ENCODE peak calls at places on chromosomes 5 and 9, in five cellular contexts. P is IMR-90, A is uterus, F is HCT116, K is A549. T is an unnamed sample.

GRCh38 chr9:79302002-79302401 is 269.8 kb upstream of the TLE4 start:
- DNase-seq in P (no peak), A (no peak), F (no peak), K (no peak), T (no peak)

GRCh38 chr5:61301820-61302563 is 30.1 kb upstream of the ZSWIM6 start:
- DNase-seq in P (peak; percentile 100), A (no peak), F (peak; percentile 82), K (peak; percentile 96), T (no peak)

GRCh38 chr9:92650296-92650695 is 19.6 kb downstream of the IPPK start:
- DNase-seq in P (no peak), A (peak; percentile 11), F (no peak), K (no peak), T (no peak)

GRCh38 chr9:113370806-113371325 is 5.9 kb downstream of the HDHD3 start:
- DNase-seq in P (no peak), A (no peak), F (no peak), K (no peak), T (no peak)

GRCh38 chr5:140113699-140114263 is at the start of gene PURA:
- DNase-seq in P (peak; percentile 92), A (peak; percentile 95), F (peak; percentile 75), K (peak; percentile 94), T (peak; percentile 70)

GRCh38 chr9:136099547-136099946 is 4.5 kb upstream of the NACC2 start:
- DNase-seq in P (no peak), A (no peak), F (no peak), K (no peak), T (no peak)

GRCh38 chr9:38024036-38024681 is 44.9 kb downstream of the SHB start:
- DNase-seq in P (peak; percentile 94), A (peak; percentile 81), F (no peak), K (peak; percentile 42), T (no peak)

GRCh38 chr5:168140256-168140655 is 151.2 kb upstream of the WWC1 start:
- DNase-seq in P (no peak), A (no peak), F (no peak), K (no peak), T (no peak)

GRCh38 chr9:20962487-20962886 is 69.0 kb downstream of the HACD4 start:
- DNase-seq in P (peak; percentile 36), A (no peak), F (no peak), K (no peak), T (no peak)

GRCh38 chr5:171269717-171270116 is 39.3 kb upstream of the TLX3 start:
- DNase-seq in P (peak; percentile 72), A (no peak), F (peak; percentile 6), K (no peak), T (no peak)

GRCh38 chr9:18888241-18888794 is 144.7 kb downstream of the SAXO1 start:
- DNase-seq in P (peak; percentile 21), A (peak; percentile 51), F (no peak), K (no peak), T (no peak)

GRCh38 chr9:79731483-79731882 is 159.7 kb downstream of the TLE4 start:
- DNase-seq in P (no peak), A (no peak), F (no peak), K (no peak), T (no peak)

GRCh38 chr9:107504585-107505455 is 15.3 kb upstream of the KLF4 start:
- DNase-seq in P (peak; percentile 93), A (no peak), F (no peak), K (peak; percentile 95), T (no peak)

GRCh38 chr5:112379541-112380325 is 39.3 kb downstream of the EPB41L4A start:
- DNase-seq in P (no peak), A (no peak), F (no peak), K (no peak), T (no peak)

GRCh38 chr5:151233576-151234202 is 9.8 kb upstream of the CCDC69 start:
- DNase-seq in P (no peak), A (no peak), F (no peak), K (no peak), T (no peak)

GRCh38 chr5:169873642-169874041 is 106.7 kb downstream of the INSYN2B start:
- DNase-seq in P (peak; percentile 67), A (peak; percentile 18), F (no peak), K (no peak), T (no peak)

GRCh38 chr5:103245773-103246172 is 12.8 kb upstream of the MACIR start:
- DNase-seq in P (no peak), A (no peak), F (no peak), K (no peak), T (no peak)

GRCh38 chr9:108467653-108468324 is 388.0 kb downstream of the ACTL7B start:
- DNase-seq in P (peak; percentile 47), A (no peak), F (no peak), K (peak; percentile 39), T (no peak)

GRCh38 chr5:58988938-58989337 is 406.1 kb downstream of the RAB3C start:
- DNase-seq in P (no peak), A (no peak), F (no peak), K (no peak), T (no peak)

GRCh38 chr9:32782476-32783167 is 718 bp upstream of the TMEM215 start:
- DNase-seq in P (no peak), A (no peak), F (no peak), K (no peak), T (no peak)

GRCh38 chr9:14159440-14160222 is 154.3 kb downstream of the NFIB start:
- DNase-seq in P (peak; percentile 30), A (no peak), F (no peak), K (no peak), T (no peak)

GRCh38 chr9:20319641-20320337 is 302.5 kb downstream of the MLLT3 start:
- DNase-seq in P (peak; percentile 88), A (no peak), F (peak; percentile 8), K (peak; percentile 31), T (no peak)

GRCh38 chr9:108468364-108468763 is 387.4 kb downstream of the ACTL7B start:
- DNase-seq in P (peak; percentile 23), A (no peak), F (peak; percentile 54), K (peak; percentile 44), T (no peak)

DNA sequence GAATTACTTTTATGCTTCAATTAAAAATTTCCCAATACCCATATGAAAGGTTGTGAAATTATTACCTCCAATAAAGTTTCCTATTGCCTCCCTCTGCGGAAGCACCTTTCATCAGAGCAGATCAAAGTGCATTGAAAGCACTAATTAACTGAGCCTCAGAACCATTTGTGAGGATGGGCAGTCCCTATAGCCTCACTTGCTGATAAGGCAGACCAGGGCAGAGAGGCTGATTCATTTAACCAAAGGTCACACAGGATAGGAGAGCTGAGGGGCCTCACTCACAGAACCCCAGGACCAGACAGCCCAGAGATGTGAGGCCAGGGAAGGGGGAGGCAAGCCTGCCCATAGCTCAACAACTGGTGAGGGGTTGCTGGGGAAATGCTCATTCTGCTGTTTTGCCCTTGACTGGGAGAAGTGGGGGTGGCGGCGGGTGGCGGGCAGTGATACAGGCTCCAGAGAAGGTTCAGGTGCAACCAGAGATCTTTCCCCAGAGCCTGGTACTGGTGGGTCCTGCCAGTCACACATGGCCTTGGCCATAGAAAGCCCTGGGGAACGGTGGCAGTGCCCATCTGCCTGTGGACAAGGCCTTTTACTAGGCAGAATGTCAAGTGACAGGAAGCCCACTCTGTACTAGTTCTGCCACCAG is 57.9 kb downstream of the MACROH2A1 start:
- DNase-seq in P (no peak), A (no peak), F (no peak), K (no peak), T (no peak)
- TF ChIP-seq POLR2A in P (no peak), A (no peak), F (no peak), K (no peak), T (no peak)

DNA sequence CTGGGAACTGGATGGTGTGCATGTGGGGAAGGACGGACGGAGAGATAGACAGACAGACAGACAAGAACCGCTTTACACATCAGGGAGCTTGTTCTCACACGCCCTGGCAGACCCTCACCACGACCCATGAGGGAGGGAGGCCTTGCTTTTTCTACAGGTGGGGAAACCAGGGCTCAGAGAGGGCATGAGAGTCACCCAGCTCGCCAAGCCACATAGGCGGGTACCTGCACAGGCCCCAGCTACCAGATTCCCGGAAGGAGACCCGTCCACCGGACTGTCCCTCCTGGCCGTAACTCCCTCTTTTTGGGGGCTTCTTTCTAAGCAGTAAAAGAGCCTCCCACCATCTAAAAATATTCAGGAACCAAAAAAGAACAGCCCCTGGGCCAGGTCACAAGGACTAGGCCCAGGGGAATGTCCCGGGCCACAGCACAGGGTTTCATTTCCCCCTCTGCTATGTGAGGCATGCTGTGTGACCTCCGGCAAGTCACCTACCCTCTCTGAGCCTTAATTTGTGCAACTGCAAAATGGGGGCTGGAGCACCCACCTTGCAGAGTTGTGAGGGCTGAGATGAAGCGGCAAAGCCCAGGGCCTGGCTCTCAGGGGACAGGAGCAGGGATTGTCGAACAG is 84.4 kb upstream of the SARDH start:
- DNase-seq in P (no peak), A (no peak), F (no peak), K (no peak), T (no peak)
- TF ChIP-seq POLR2A in P (no peak), A (no peak), F (no peak), K (no peak), T (no peak)

DNA sequence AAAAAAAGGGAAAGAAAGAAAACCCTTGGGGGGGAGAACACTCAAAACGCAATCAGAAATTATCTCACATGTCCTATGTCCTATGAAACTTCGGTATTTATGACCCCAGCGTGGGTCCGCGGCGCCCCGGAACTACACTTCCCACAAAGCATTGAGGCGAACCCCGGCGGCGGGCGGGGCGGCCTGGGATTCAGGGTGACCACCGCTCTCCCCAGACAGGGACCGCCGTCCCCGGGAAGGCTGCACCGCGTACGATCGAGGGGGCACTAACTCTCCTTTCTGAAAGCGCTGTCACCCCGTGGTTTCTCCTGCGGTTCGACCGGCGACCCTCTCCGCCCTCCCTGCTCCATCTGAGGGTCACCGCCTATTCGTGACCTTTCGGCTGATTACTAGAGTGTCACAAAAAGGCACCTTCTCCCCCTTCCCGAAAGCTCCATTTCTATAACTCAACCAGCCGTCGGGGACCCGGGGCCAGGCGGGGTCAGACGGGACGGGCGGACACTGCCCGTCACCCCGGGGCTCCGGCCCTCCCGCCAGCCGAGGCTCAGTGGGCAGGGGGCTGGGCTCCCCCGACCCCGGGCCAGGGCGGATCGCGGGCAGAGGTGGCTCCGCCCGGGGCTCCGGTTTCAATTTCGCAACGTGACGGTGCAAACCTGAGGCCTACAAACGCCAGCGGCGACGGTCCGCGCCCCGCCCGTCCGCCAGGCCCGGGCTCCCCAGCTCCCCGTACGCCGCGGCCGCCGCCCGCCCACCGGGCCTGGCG is 1.3 kb downstream of the ECPAS start:
- DNase-seq in P (peak; percentile 55), A (peak; percentile 67), F (no peak), K (peak; percentile 73), T (peak; percentile 31)
- TF ChIP-seq POLR2A in P (peak; percentile 13), A (peak; percentile 75), F (peak; percentile 21), K (no peak), T (peak; percentile 65)

DNA sequence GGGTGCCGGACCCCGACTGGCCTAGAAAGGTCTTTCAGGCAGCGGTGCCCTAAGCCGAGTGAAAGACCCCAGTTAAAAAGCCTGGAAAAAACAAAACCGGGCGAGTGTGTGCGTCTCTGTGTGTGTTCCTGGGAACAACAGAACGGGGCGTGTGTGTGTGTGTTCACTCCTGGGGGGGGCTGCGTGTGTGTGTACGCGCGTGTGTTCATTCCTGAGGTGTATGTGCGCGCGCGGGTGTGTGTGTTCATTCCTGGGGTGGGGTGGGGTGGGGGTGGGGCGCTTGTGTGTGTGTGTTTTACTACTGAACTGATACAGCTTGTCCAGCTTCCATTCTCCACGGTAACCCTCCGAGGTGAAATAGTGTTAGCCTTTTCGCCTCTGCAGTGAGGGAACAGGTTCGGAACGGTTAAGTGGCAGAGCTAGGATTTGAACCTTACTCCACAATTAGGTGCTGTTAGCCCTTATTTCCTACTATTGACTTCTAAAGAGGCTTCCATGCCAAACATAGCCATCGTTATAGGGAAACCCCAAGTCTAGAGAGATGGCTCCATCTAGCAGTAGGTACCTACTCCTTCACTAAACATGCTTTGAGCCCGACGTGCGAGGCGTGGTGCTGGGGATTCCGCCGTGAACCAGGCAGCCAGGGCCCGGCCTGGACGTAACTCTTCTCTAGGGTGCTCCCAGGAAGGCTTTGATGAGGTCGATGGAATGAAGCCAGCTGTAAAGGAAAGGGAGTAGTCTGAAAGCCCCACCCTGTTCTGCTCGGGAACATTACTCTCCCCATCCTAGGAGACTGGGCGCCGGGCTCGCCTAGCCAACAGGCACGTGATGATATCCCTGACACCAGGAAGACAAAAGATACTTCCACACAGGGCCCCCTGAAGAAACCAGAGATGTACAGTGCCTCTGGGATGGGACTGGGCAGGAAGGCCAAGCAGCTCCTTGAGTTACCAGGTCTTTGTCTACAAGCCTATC is 734 bp upstream of the SKP1 start:
- DNase-seq in P (peak; percentile 66), A (peak; percentile 69), F (peak; percentile 60), K (peak; percentile 39), T (peak; percentile 28)
- TF ChIP-seq POLR2A in P (no peak), A (no peak), F (peak; percentile 11), K (peak; percentile 22), T (no peak)